ENCODE peak calls at places on chromosomes 6 and 20, in five cellular contexts. One of them, this sample, is unnamed. For H3K27me3, the result is how much of the 10 kb centered on the place peaks cover.

GRCh38 chr20:34475979-34476736 is 40.1 kb upstream of the DYNLRB1 start:
- DNase-seq in ascending aorta: no peak
- DNase-seq in gastrocnemius medialis: peak
- DNase-seq in psoas muscle: peak
- DNase-seq in vagina: no peak
- DNase-seq in this sample: peak

GRCh38 chr6:170221052-170221752 is 69.7 kb downstream of the DLL1 start:
- DNase-seq in ascending aorta: no peak
- DNase-seq in gastrocnemius medialis: no peak
- DNase-seq in psoas muscle: no peak
- DNase-seq in vagina: no peak
- DNase-seq in this sample: no peak

GRCh38 chr6:75196051-75196743 is 9.7 kb downstream of the COL12A1 start:
- DNase-seq in ascending aorta: no peak
- DNase-seq in gastrocnemius medialis: no peak
- DNase-seq in psoas muscle: no peak
- DNase-seq in vagina: no peak
- DNase-seq in this sample: no peak

GRCh38 chr6:34522740-34523139 is 33.4 kb downstream of the SPDEF start:
- DNase-seq in ascending aorta: no peak
- DNase-seq in gastrocnemius medialis: no peak
- DNase-seq in psoas muscle: no peak
- DNase-seq in vagina: no peak
- DNase-seq in this sample: no peak

GRCh38 chr20:63656451-63656850 is 1.7 kb upstream of the RTEL1 start:
- DNase-seq in ascending aorta: no peak
- DNase-seq in gastrocnemius medialis: no peak
- DNase-seq in psoas muscle: no peak
- DNase-seq in vagina: no peak
- DNase-seq in this sample: no peak

GRCh38 chr20:57619053-57619831 is 984 bp downstream of the ZBP1 start:
- DNase-seq in ascending aorta: no peak
- DNase-seq in gastrocnemius medialis: peak
- DNase-seq in psoas muscle: peak
- DNase-seq in vagina: no peak
- DNase-seq in this sample: no peak

GRCh38 chr6:132392292-132392691 is 9.0 kb downstream of the MOXD1 start:
- DNase-seq in ascending aorta: no peak
- DNase-seq in gastrocnemius medialis: no peak
- DNase-seq in psoas muscle: no peak
- DNase-seq in vagina: no peak
- DNase-seq in this sample: no peak

GRCh38 chr6:142307963-142308748 is 6.3 kb downstream of the ADGRG6 start:
- DNase-seq in ascending aorta: no peak
- DNase-seq in gastrocnemius medialis: no peak
- DNase-seq in psoas muscle: no peak
- DNase-seq in vagina: no peak
- DNase-seq in this sample: no peak

GRCh38 chr6:44921787-44922186 is 406.3 kb upstream of the RUNX2 start:
- DNase-seq in ascending aorta: no peak
- DNase-seq in gastrocnemius medialis: no peak
- DNase-seq in psoas muscle: no peak
- DNase-seq in vagina: no peak
- DNase-seq in this sample: no peak

GRCh38 chr6:125198285-125199009 is 44.9 kb downstream of the TPD52L1 start:
- DNase-seq in ascending aorta: no peak
- DNase-seq in gastrocnemius medialis: peak
- DNase-seq in psoas muscle: no peak
- DNase-seq in vagina: no peak
- DNase-seq in this sample: no peak

GRCh38 chr20:58706975-58707681 is 14.5 kb downstream of the NPEPL1 start:
- DNase-seq in ascending aorta: no peak
- DNase-seq in gastrocnemius medialis: no peak
- DNase-seq in psoas muscle: peak
- DNase-seq in vagina: peak
- DNase-seq in this sample: no peak

GRCh38 chr20:50848341-50848808 is 53.5 kb downstream of the BCAS4 start:
- DNase-seq in ascending aorta: no peak
- DNase-seq in gastrocnemius medialis: no peak
- DNase-seq in psoas muscle: no peak
- DNase-seq in vagina: no peak
- DNase-seq in this sample: peak

GRCh38 chr20:52801628-52802006 is 170.5 kb upstream of the TSHZ2 start:
- DNase-seq in ascending aorta: no peak
- DNase-seq in gastrocnemius medialis: no peak
- DNase-seq in psoas muscle: no peak
- DNase-seq in vagina: no peak
- DNase-seq in this sample: no peak

GRCh38 chr6:72246926-72247325 is 360.6 kb downstream of the RIMS1 start:
- DNase-seq in ascending aorta: no peak
- DNase-seq in gastrocnemius medialis: no peak
- DNase-seq in psoas muscle: no peak
- DNase-seq in vagina: no peak
- DNase-seq in this sample: no peak

GRCh38 chr6:10194816-10195639 is 219.8 kb downstream of the TFAP2A start:
- DNase-seq in ascending aorta: no peak
- DNase-seq in gastrocnemius medialis: no peak
- DNase-seq in psoas muscle: no peak
- DNase-seq in vagina: no peak
- DNase-seq in this sample: no peak

GRCh38 chr20:50338479-50339195 is 148.0 kb downstream of the CEBPB start:
- DNase-seq in ascending aorta: no peak
- DNase-seq in gastrocnemius medialis: no peak
- DNase-seq in psoas muscle: no peak
- DNase-seq in vagina: no peak
- DNase-seq in this sample: no peak

GRCh38 chr20:10909803-10910202 is 236.0 kb upstream of the JAG1 start:
- DNase-seq in ascending aorta: no peak
- DNase-seq in gastrocnemius medialis: no peak
- DNase-seq in psoas muscle: no peak
- DNase-seq in vagina: no peak
- DNase-seq in this sample: no peak

GRCh38 chr6:6559994-6560393 is 28.5 kb upstream of the LY86 start:
- DNase-seq in ascending aorta: no peak
- DNase-seq in gastrocnemius medialis: no peak
- DNase-seq in psoas muscle: no peak
- DNase-seq in vagina: no peak
- DNase-seq in this sample: no peak

GRCh38 chr6:6557871-6558270 is 30.6 kb upstream of the LY86 start:
- DNase-seq in ascending aorta: no peak
- DNase-seq in gastrocnemius medialis: no peak
- DNase-seq in psoas muscle: no peak
- DNase-seq in vagina: no peak
- DNase-seq in this sample: no peak

GRCh38 chr6:6564154-6564553 is 24.4 kb upstream of the LY86 start:
- DNase-seq in ascending aorta: no peak
- DNase-seq in gastrocnemius medialis: no peak
- DNase-seq in psoas muscle: no peak
- DNase-seq in vagina: no peak
- DNase-seq in this sample: no peak

GRCh38 chr6:6557504-6557839 is 31.0 kb upstream of the LY86 start:
- DNase-seq in ascending aorta: no peak
- DNase-seq in gastrocnemius medialis: no peak
- DNase-seq in psoas muscle: no peak
- DNase-seq in vagina: no peak
- DNase-seq in this sample: no peak

DNA sequence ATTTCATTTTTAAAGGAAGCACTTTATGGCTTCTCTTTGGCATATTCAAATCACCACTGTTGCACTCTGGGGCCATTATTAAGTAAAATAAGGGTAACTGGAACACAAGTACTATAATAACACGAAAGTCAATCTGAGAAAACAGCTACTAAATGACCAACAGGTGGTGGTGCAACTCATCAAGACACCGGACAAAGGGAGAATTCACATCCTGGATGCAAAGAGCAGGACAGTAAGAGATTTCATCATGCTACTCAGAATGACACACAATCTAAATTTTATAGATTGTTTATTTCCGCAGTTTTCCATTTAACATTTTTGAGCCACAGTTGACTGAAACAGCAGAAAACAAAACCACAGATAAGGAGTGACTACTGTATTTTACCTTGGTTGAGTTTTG is 27.6 kb upstream of the LY86 start:
- DNase-seq in ascending aorta: no peak
- DNase-seq in gastrocnemius medialis: no peak
- DNase-seq in psoas muscle: no peak
- DNase-seq in vagina: no peak
- DNase-seq in this sample: no peak
- TF ChIP-seq CTCF in ascending aorta: no peak
- TF ChIP-seq CTCF in gastrocnemius medialis: no peak
- TF ChIP-seq CTCF in psoas muscle: no peak
- TF ChIP-seq CTCF in vagina: no peak
- TF ChIP-seq CTCF in this sample: no peak

DNA sequence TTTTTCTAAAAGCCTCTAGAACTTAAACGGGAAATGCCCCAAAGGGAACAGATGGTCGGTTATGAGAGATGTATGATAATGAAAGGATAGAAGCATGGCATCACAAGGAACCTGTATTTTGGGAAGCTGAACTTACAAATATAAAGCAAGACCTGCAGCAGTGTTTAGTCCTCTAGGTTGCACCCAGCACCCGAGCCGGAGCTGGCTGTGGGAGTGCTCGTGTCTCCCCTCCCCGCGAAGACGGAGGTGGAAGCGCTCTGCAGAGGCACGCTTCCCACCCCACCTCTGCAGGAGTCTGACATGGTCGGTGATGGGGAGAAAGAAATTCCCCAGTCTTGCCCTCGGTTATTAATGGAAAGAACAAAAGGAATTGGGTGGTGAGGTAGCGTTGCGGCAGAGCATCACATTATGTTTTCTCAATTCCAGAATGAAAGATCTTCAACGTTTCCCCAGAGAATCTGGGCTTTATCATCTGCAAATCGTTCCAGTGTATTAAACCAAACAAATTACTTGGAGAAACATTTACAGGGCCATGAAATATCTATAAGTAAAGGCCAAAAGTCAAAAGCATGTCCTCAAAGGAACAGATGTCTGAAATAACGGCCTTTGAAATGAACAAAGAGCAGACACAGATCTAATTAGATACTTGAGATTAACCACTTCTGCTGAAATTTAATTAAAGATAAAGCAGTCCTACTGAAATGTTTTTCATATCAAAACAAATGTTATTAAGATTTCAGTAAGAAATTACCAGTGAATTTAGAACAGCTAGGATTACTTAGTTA is 103.2 kb upstream of the POPDC3 start:
- DNase-seq in ascending aorta: no peak
- DNase-seq in gastrocnemius medialis: no peak
- DNase-seq in psoas muscle: no peak
- DNase-seq in vagina: no peak
- DNase-seq in this sample: no peak
- H3K27me3 ChIP-seq in ascending aorta: under half
- H3K27me3 ChIP-seq in gastrocnemius medialis: under half
- H3K27me3 ChIP-seq in psoas muscle: under half
- H3K27me3 ChIP-seq in vagina: under half
- H3K27me3 ChIP-seq in this sample: under half

DNA sequence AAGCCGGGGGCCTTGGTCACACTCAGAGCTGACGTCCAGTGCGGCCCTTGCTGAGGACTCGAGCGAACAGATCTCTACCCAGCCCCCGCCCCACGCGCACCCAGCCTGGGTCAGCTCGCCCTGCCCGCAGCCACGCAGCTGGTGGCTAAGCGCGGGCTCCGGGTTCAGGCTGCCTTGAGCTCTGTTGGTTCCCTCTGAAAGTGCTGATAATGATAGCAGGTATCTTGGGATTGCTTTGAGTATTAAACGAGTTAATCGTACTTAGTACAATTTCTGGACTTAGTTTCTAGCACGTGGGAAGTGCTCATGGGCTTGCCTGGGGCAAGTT is 88.1 kb upstream of the TGM3 start:
- DNase-seq in ascending aorta: no peak
- DNase-seq in gastrocnemius medialis: no peak
- DNase-seq in psoas muscle: no peak
- DNase-seq in vagina: no peak
- DNase-seq in this sample: no peak
- TF ChIP-seq CTCF in ascending aorta: no peak
- TF ChIP-seq CTCF in gastrocnemius medialis: peak
- TF ChIP-seq CTCF in psoas muscle: no peak
- TF ChIP-seq CTCF in vagina: no peak
- TF ChIP-seq CTCF in this sample: no peak

GRCh38 chr6:37556884-37557644 is 57.4 kb upstream of the CCDC167 start:
- DNase-seq in ascending aorta: no peak
- DNase-seq in gastrocnemius medialis: no peak
- DNase-seq in psoas muscle: no peak
- DNase-seq in vagina: no peak
- DNase-seq in this sample: no peak
- H3K27me3 ChIP-seq in ascending aorta: under half
- H3K27me3 ChIP-seq in gastrocnemius medialis: under half
- H3K27me3 ChIP-seq in psoas muscle: under half
- H3K27me3 ChIP-seq in vagina: under half
- H3K27me3 ChIP-seq in this sample: under half

GRCh38 chr6:134449004-134449403 is 131.1 kb upstream of the SGK1 start:
- DNase-seq in ascending aorta: no peak
- DNase-seq in gastrocnemius medialis: no peak
- DNase-seq in psoas muscle: no peak
- DNase-seq in vagina: no peak
- DNase-seq in this sample: no peak

GRCh38 chr6:134453792-134454510 is 136.0 kb upstream of the SGK1 start:
- DNase-seq in ascending aorta: no peak
- DNase-seq in gastrocnemius medialis: no peak
- DNase-seq in psoas muscle: no peak
- DNase-seq in vagina: no peak
- DNase-seq in this sample: no peak

GRCh38 chr6:134452901-134453300 is 135.0 kb upstream of the SGK1 start:
- DNase-seq in ascending aorta: no peak
- DNase-seq in gastrocnemius medialis: no peak
- DNase-seq in psoas muscle: no peak
- DNase-seq in vagina: no peak
- DNase-seq in this sample: no peak

GRCh38 chr6:134449781-134450180 is 131.9 kb upstream of the SGK1 start:
- DNase-seq in ascending aorta: no peak
- DNase-seq in gastrocnemius medialis: no peak
- DNase-seq in psoas muscle: no peak
- DNase-seq in vagina: no peak
- DNase-seq in this sample: no peak

DNA sequence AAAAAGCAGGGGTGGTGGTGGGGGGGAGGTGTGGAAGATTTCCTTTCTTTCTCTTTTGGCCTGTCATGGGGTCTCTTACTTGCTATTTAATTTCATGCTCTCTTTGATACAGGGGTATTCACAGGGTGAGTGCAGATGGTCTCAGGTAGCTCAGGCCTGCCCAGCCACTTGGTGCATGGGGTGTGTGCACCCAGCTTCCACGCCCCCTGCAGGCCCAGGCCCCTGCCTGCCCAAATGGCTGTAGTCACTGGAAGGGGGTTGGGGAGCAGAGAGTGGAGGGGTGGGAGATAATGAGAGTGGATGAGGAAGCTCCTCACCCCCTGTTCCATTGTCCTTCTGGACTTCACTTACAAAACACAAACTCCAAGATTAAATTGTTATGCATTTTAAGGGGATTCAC is 133.6 kb upstream of the SGK1 start:
- DNase-seq in ascending aorta: no peak
- DNase-seq in gastrocnemius medialis: no peak
- DNase-seq in psoas muscle: no peak
- DNase-seq in vagina: no peak
- DNase-seq in this sample: no peak
- TF ChIP-seq CTCF in ascending aorta: no peak
- TF ChIP-seq CTCF in gastrocnemius medialis: no peak
- TF ChIP-seq CTCF in psoas muscle: no peak
- TF ChIP-seq CTCF in vagina: no peak
- TF ChIP-seq CTCF in this sample: no peak

This sample was measured in uterus.